ENCODE peak calls at places on chromosome 3, in eight cellular contexts. Z is NCI-H446 treated with DMSO at 0.1 percent for 48 hours; L is AG10803; J is CD8-positive, alpha-beta T cell; X is progenitor cell of endocrine pancreas; D is NCI-H1417; V is activated T-helper 1 cell treated with Interleukin-2 at 50 U/mL for 16 hours; A is iris pigment epithelial cell. T is an unnamed sample.

GRCh38 chr3:134244921-134245320 is 5.7 kb downstream of the RYK start:
- DNase-seq in Z (no peak), V (no peak), A (no peak), L (no peak), X (no peak), D (peak; percentile 4), J (no peak), T (no peak)

GRCh38 chr3:31762016-31762764 is 218.9 kb downstream of the OSBPL10 start:
- DNase-seq in L (no peak), A (no peak), X (no peak), D (no peak), V (no peak), Z (no peak), J (no peak), T (no peak)

GRCh38 chr3:188146219-188146618 is 7.7 kb upstream of the LPP start:
- DNase-seq in D (no peak), J (no peak), V (no peak), Z (no peak), X (no peak), L (no peak), A (no peak), T (no peak)

GRCh38 chr3:56468184-56469106 is at the start of gene ERC2:
- DNase-seq in D (peak; percentile 76), V (no peak), J (no peak), Z (no peak), A (peak; percentile 23), L (peak; percentile 9), X (peak; percentile 83), T (no peak)

GRCh38 chr3:37862712-37863551 is 1.3 kb downstream of the CTDSPL start:
- DNase-seq in V (no peak), D (peak; percentile 42), L (peak; percentile 65), A (peak; percentile 74), X (no peak), J (no peak), Z (no peak), T (no peak)

GRCh38 chr3:53083496-53083895 is 37.6 kb upstream of the SFMBT1 start:
- DNase-seq in D (peak; percentile 4), L (peak; percentile 92), Z (no peak), X (no peak), V (no peak), A (no peak), J (no peak), T (no peak)

GRCh38 chr3:113698891-113699465 is 2.5 kb upstream of the USF3 start:
- DNase-seq in L (peak; percentile 8), D (no peak), Z (no peak), V (no peak), A (peak; percentile 34), X (no peak), J (peak; percentile 16), T (no peak)

GRCh38 chr3:69791111-69791510 is 51.8 kb downstream of the MITF start:
- DNase-seq in L (peak; percentile 85), D (no peak), Z (no peak), X (no peak), J (no peak), A (peak; percentile 98), V (no peak), T (no peak)

GRCh38 chr3:55669133-55669532 is 182.0 kb upstream of the WNT5A start:
- DNase-seq in L (no peak), D (no peak), Z (no peak), V (no peak), A (no peak), X (no peak), J (no peak), T (no peak)

GRCh38 chr3:51380601-51381332 is 4.3 kb upstream of the MANF start:
- DNase-seq in Z (no peak), V (no peak), L (no peak), D (no peak), A (no peak), J (no peak), X (no peak), T (no peak)

GRCh38 chr3:191961036-191961435 is 500.1 kb downstream of the PYDC2 start:
- DNase-seq in A (no peak), V (no peak), L (no peak), J (no peak), D (peak; percentile 29), X (no peak), Z (no peak), T (no peak)

GRCh38 chr3:196778755-196779154 is 39.1 kb downstream of the PAK2 start:
- DNase-seq in L (peak; percentile 86), D (no peak), V (no peak), J (no peak), Z (no peak), X (no peak), A (peak; percentile 81), T (no peak)

GRCh38 chr3:42651248-42652091 is 2.0 kb upstream of the ZBTB47 start:
- DNase-seq in Z (no peak), X (no peak), J (no peak), L (peak; percentile 76), D (no peak), V (no peak), A (peak; percentile 64), T (no peak)

GRCh38 chr3:148911173-148911572 is 46.1 kb downstream of the CPA3 start:
- DNase-seq in X (no peak), A (peak; percentile 20), J (no peak), L (no peak), Z (no peak), V (no peak), D (no peak), T (no peak)

GRCh38 chr3:107329088-107329487 is 48.2 kb upstream of the CCDC54 start:
- DNase-seq in A (no peak), L (no peak), Z (no peak), D (no peak), J (no peak), V (no peak), X (no peak), T (no peak)